ENCODE peak calls at places on chromosomes 11 and 22, in ten cellular contexts. G is lung, O is OCI-LY7, J is brain microvascular endothelial cell, K is left ventricle myocardium inferior, T is AG04450, P is SK-N-SH, I is H9, N is K562, W is mammary epithelial cell. A is an unnamed sample.

GRCh38 chr11:75523811-75524401 is 1.8 kb downstream of the GDPD5 start:
- DNase-seq in K (no peak), W (no peak), T (no peak), J (no peak), G (no peak), P (no peak), I (no peak), O (no peak), N (no peak), A (no peak)

GRCh38 chr11:89405629-89406028 is 85.5 kb downstream of the NOX4 start:
- DNase-seq in T (no peak), J (no peak), G (no peak), W (peak; percentile 26), K (no peak), I (no peak), O (no peak), P (no peak), N (no peak), A (peak; percentile 5)

GRCh38 chr11:60005360-60005759 is 11.6 kb upstream of the OOSP4B start:
- DNase-seq in I (no peak), T (no peak), P (no peak), K (no peak), O (no peak), J (peak; percentile 0), G (no peak), N (no peak), W (peak; percentile 65), A (no peak)

GRCh38 chr11:35304393-35304790 is 115.0 kb downstream of the SLC1A2 start:
- DNase-seq in T (no peak), K (no peak), P (no peak), O (no peak), W (peak; percentile 42), I (no peak), N (no peak), J (peak; percentile 63), G (no peak), A (no peak)

GRCh38 chr11:114063829-114064201 is 4.3 kb downstream of the ZBTB16 start:
- DNase-seq in W (no peak), K (no peak), N (no peak), J (no peak), O (no peak), I (no peak), G (no peak), T (no peak), P (no peak), A (no peak)

GRCh38 chr11:69356703-69357457 is 62.9 kb downstream of the MYEOV start:
- DNase-seq in T (no peak), J (peak; percentile 44), O (no peak), N (no peak), K (no peak), P (no peak), G (peak; percentile 15), I (peak; percentile 14), W (no peak), A (no peak)

GRCh38 chr22:20118572-20119020 is 1.6 kb upstream of the TRMT2A start:
- DNase-seq in G (no peak), W (no peak), O (no peak), N (peak; percentile 83), J (no peak), I (no peak), P (no peak), T (no peak), K (peak; percentile 5), A (no peak)

GRCh38 chr11:114163231-114163631 is 103.7 kb downstream of the ZBTB16 start:
- DNase-seq in K (no peak), J (peak; percentile 44), W (peak; percentile 69), I (no peak), N (no peak), O (no peak), G (no peak), P (no peak), T (no peak), A (peak; percentile 77)

DNA sequence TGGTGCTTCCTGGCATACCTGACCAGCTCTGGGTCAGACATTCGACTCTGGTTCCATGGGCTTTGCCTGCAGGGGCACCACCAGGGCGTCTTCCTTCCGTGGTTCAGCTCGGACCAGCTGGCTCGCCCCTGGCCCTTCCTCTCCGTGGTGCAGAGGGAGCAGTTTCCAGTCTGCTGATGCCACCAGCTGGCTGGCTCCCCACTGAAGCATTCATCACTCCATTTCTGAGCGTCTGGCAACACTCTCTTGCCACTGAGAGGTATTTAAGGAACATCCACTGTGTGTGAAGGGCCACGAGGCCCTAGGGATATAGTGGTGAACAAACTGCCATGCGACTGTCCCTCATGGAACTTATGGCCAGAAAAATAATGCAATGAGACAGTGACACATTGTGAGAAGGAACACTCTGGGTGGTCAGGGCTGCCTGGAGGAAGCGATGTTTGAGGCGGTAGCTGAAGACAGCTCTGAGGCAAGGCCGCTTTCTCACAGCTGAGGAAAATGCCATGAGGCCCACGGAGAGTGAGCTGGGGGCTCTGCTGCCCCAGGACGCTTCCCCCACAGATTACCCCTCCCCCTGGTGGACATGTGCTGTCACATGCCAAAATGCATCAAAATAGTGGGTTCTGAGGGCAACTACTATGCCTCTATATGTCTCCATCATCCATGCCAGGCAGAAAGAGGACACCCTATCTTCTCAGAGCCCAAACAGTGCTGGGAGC is 44.9 kb upstream of the ARFGAP3 start:
- DNase-seq in W (no peak), K (peak; percentile 74), I (no peak), P (no peak), O (peak; percentile 18), G (no peak), T (no peak), N (no peak), J (no peak), A (no peak)
- TF ChIP-seq CTCF in W (peak; percentile 22), K (no peak), I (peak; percentile 56), P (peak; percentile 28), O (peak; percentile 66), G (no peak), T (peak; percentile 26), N (peak; percentile 21), J (peak; percentile 58), A (peak; percentile 12)

DNA sequence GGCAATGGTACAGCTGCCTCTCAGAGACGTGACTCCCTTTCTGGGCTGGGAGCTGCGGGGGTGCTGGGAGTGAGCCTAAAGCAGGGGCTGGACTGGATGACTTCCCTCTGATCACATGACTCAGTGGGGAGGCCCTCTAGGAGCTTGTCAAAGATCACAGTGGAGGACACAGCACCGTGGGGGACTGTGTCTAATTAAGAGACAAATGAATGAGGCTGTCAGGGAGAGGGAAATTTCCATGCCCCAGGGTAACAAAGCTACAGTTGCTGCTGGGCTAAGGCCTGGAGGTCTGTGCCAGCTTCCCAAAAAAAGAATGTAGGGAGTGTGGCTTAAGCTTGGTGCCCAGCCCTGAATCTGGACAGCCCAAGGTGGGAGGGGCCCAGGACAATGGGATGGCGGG is 262.8 kb upstream of the PLET1 start:
- DNase-seq in N (no peak), W (peak; percentile 44), P (peak; percentile 26), J (no peak), K (peak; percentile 19), O (no peak), G (no peak), I (no peak), T (no peak), A (no peak)
- H3K27ac ChIP-seq in N (no peak overlapping the region), W (no peak overlapping the region), P (no peak overlapping the region), J (no peak overlapping the region), K (peak overlapping the region; percentile 39), O (no peak overlapping the region), G (no peak overlapping the region), I (no peak overlapping the region), T (no peak overlapping the region), A (no peak overlapping the region)

GRCh38 chr11:3642071-3642951 is 519 bp upstream of the ART5 start:
- DNase-seq in P (peak; percentile 98), I (peak; percentile 98), K (peak; percentile 87), G (peak; percentile 75), O (no peak), T (peak; percentile 26), N (peak; percentile 96), W (peak; percentile 61), J (peak; percentile 70), A (peak; percentile 65)
- TF ChIP-seq CTCF in P (no peak), I (no peak), K (no peak), G (no peak), O (no peak), T (no peak), N (no peak), W (no peak), J (no peak), A (no peak)

GRCh38 chr22:46576556-46577351 is 39.3 kb upstream of the CELSR1 start:
- DNase-seq in J (no peak), P (peak; percentile 95), I (peak; percentile 30), T (no peak), W (peak; percentile 39), K (peak; percentile 69), O (peak; percentile 69), N (peak; percentile 84), G (no peak), A (peak; percentile 40)
- H3K27ac ChIP-seq in J (no peak overlapping the region), P (no peak overlapping the region), I (no peak overlapping the region), T (no peak overlapping the region), W (no peak overlapping the region), K (peak overlapping the region; percentile 89), O (no peak overlapping the region), N (no peak overlapping the region), G (peak overlapping the region; percentile 91), A (peak overlapping the region; percentile 79)

DNA sequence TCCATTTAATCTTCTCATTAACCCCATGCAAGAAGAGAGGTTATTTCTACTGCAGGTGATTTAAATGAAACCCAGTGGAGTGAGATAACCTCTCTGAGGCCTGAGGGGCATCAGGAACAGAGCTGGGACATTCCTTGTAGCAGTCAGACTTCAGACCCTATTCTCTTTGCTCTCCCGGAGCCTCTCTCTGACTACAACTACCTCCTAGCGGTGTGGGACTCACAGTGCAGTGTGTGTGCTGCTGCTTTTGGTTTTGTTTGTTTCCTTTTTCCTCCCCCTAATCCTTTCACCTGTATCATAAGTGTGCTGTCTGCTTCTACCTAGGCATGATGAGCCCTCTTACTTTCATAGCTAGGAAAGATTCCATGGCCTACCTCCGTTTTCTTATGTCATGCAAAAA is 769.6 kb downstream of the NTM start:
- DNase-seq in W (no peak), I (no peak), J (no peak), N (no peak), O (no peak), T (no peak), P (no peak), G (no peak), K (no peak), A (no peak)
- TF ChIP-seq CTCF in W (no peak), I (peak; percentile 54), J (no peak), N (no peak), O (no peak), T (no peak), P (no peak), G (no peak), K (no peak), A (no peak)